ENCODE peak calls at places on chromosomes 7 and 10, in six cellular contexts. One of them, this sample, is unnamed.
A peak's percentile ranks its signal among the peaks of the same experiment; 100 is the strongest.

GRCh38 chr10:22461891-22462290 is 116.6 kb downstream of the SPAG6 start:
- DNase-seq in Caco-2: no peak
- DNase-seq in tibial nerve: no peak
- DNase-seq in neural progenitor cell: no peak
- DNase-seq in lower leg skin: no peak
- DNase-seq in BE2C: no peak
- DNase-seq in this sample: no peak

GRCh38 chr7:25347360-25347759 is 119.1 kb upstream of the NPVF start:
- DNase-seq in BE2C: no peak
- DNase-seq in neural progenitor cell: no peak
- DNase-seq in Caco-2: no peak
- DNase-seq in lower leg skin: no peak
- DNase-seq in tibial nerve: no peak
- DNase-seq in this sample: no peak

GRCh38 chr10:4196948-4197390 is 412.0 kb upstream of the KLF6 start:
- DNase-seq in neural progenitor cell: no peak
- DNase-seq in tibial nerve: no peak
- DNase-seq in lower leg skin: no peak
- DNase-seq in Caco-2: no peak
- DNase-seq in BE2C: no peak
- DNase-seq in this sample: no peak

GRCh38 chr10:116590590-116591444 is at the start of gene PNLIPRP1:
- DNase-seq in lower leg skin: no peak
- DNase-seq in tibial nerve: no peak
- DNase-seq in Caco-2: no peak
- DNase-seq in BE2C: no peak
- DNase-seq in neural progenitor cell: no peak
- DNase-seq in this sample: no peak

GRCh38 chr10:92180326-92180881 is 110.5 kb downstream of the CPEB3 start:
- DNase-seq in Caco-2: no peak
- DNase-seq in tibial nerve: no peak
- DNase-seq in BE2C: no peak
- DNase-seq in lower leg skin: no peak
- DNase-seq in neural progenitor cell: no peak
- DNase-seq in this sample: no peak

GRCh38 chr10:111137587-111137986 is 60.8 kb downstream of the ADRA2A start:
- DNase-seq in tibial nerve: no peak
- DNase-seq in Caco-2: no peak
- DNase-seq in neural progenitor cell: no peak
- DNase-seq in BE2C: no peak
- DNase-seq in lower leg skin: no peak
- DNase-seq in this sample: no peak

GRCh38 chr10:125621052-125621451 is 61.9 kb downstream of the TEX36 start:
- DNase-seq in BE2C: no peak
- DNase-seq in neural progenitor cell: no peak
- DNase-seq in lower leg skin: no peak
- DNase-seq in Caco-2: no peak
- DNase-seq in tibial nerve: no peak
- DNase-seq in this sample: no peak

GRCh38 chr7:158924956-158925355 is 68.6 kb downstream of the DYNC2I1 start:
- DNase-seq in tibial nerve: no peak
- DNase-seq in BE2C: no peak
- DNase-seq in lower leg skin: no peak
- DNase-seq in neural progenitor cell: no peak
- DNase-seq in Caco-2: no peak
- DNase-seq in this sample: no peak

GRCh38 chr7:138396251-138397070 is 63.6 kb upstream of the TRIM24 start:
- DNase-seq in tibial nerve: no peak
- DNase-seq in Caco-2: peak; percentile 95
- DNase-seq in lower leg skin: no peak
- DNase-seq in neural progenitor cell: peak; percentile 72
- DNase-seq in BE2C: no peak
- DNase-seq in this sample: no peak

GRCh38 chr10:132962623-132963429 is 20.5 kb upstream of the CFAP46 start:
- DNase-seq in lower leg skin: no peak
- DNase-seq in tibial nerve: no peak
- DNase-seq in Caco-2: no peak
- DNase-seq in neural progenitor cell: no peak
- DNase-seq in BE2C: no peak
- DNase-seq in this sample: no peak

GRCh38 chr7:332646-333398 is 42.9 kb downstream of the FOXL3 start:
- DNase-seq in neural progenitor cell: peak; percentile 88
- DNase-seq in Caco-2: peak; percentile 88
- DNase-seq in lower leg skin: peak; percentile 45
- DNase-seq in tibial nerve: peak; percentile 47
- DNase-seq in BE2C: peak; percentile 70
- DNase-seq in this sample: peak; percentile 51

GRCh38 chr7:123958186-123958703 is 33.2 kb downstream of the SPAM1 start:
- DNase-seq in Caco-2: no peak
- DNase-seq in tibial nerve: no peak
- DNase-seq in BE2C: no peak
- DNase-seq in neural progenitor cell: no peak
- DNase-seq in lower leg skin: no peak
- DNase-seq in this sample: no peak

GRCh38 chr10:30455816-30456215 is 21.8 kb downstream of the MAP3K8 start:
- DNase-seq in tibial nerve: no peak
- DNase-seq in Caco-2: no peak
- DNase-seq in lower leg skin: no peak
- DNase-seq in neural progenitor cell: no peak
- DNase-seq in BE2C: no peak
- DNase-seq in this sample: peak; percentile 62

GRCh38 chr7:121080913-121081326 is 92.4 kb downstream of the CPED1 start:
- DNase-seq in Caco-2: no peak
- DNase-seq in neural progenitor cell: no peak
- DNase-seq in tibial nerve: no peak
- DNase-seq in BE2C: no peak
- DNase-seq in lower leg skin: no peak
- DNase-seq in this sample: no peak

GRCh38 chr10:19412531-19412930 is 363.9 kb downstream of the MALRD1 start:
- DNase-seq in tibial nerve: no peak
- DNase-seq in Caco-2: no peak
- DNase-seq in neural progenitor cell: peak; percentile 59
- DNase-seq in BE2C: peak; percentile 9
- DNase-seq in lower leg skin: no peak
- DNase-seq in this sample: peak; percentile 8

GRCh38 chr7:20417260-20417659 is 86.6 kb downstream of the ITGB8 start:
- DNase-seq in Caco-2: no peak
- DNase-seq in lower leg skin: no peak
- DNase-seq in neural progenitor cell: no peak
- DNase-seq in BE2C: no peak
- DNase-seq in tibial nerve: no peak
- DNase-seq in this sample: no peak

GRCh38 chr10:78664929-78665525 is 403.7 kb upstream of the ZMIZ1 start:
- DNase-seq in Caco-2: no peak
- DNase-seq in lower leg skin: no peak
- DNase-seq in BE2C: no peak
- DNase-seq in neural progenitor cell: no peak
- DNase-seq in tibial nerve: no peak
- DNase-seq in this sample: peak; percentile 29

GRCh38 chr10:71748671-71749191 is 24.6 kb downstream of the VSIR start:
- DNase-seq in lower leg skin: peak; percentile 67
- DNase-seq in neural progenitor cell: no peak
- DNase-seq in Caco-2: no peak
- DNase-seq in BE2C: no peak
- DNase-seq in tibial nerve: peak; percentile 49
- DNase-seq in this sample: peak; percentile 99

GRCh38 chr7:108263364-108263951 is 133.3 kb upstream of the LAMB4 start:
- DNase-seq in tibial nerve: no peak
- DNase-seq in BE2C: peak; percentile 65
- DNase-seq in lower leg skin: no peak
- DNase-seq in Caco-2: no peak
- DNase-seq in neural progenitor cell: no peak
- DNase-seq in this sample: no peak

GRCh38 chr7:151086802-151087246 is 549 bp downstream of the AGAP3 start:
- DNase-seq in Caco-2: no peak
- DNase-seq in tibial nerve: no peak
- DNase-seq in BE2C: peak; percentile 52
- DNase-seq in neural progenitor cell: peak; percentile 77
- DNase-seq in lower leg skin: no peak
- DNase-seq in this sample: no peak

GRCh38 chr7:159144756-159145543 is at the start of gene VIPR2:
- DNase-seq in Caco-2: no peak
- DNase-seq in BE2C: no peak
- DNase-seq in lower leg skin: no peak
- DNase-seq in tibial nerve: no peak
- DNase-seq in neural progenitor cell: peak; percentile 57
- DNase-seq in this sample: no peak

GRCh38 chr7:16399916-16400895 is 21.1 kb downstream of the CRPPA start:
- DNase-seq in Caco-2: no peak
- DNase-seq in tibial nerve: no peak
- DNase-seq in BE2C: no peak
- DNase-seq in neural progenitor cell: no peak
- DNase-seq in lower leg skin: no peak
- DNase-seq in this sample: no peak

GRCh38 chr10:127063762-127064161 is 132.6 kb downstream of the INSYN2A start:
- DNase-seq in lower leg skin: no peak
- DNase-seq in BE2C: no peak
- DNase-seq in tibial nerve: no peak
- DNase-seq in Caco-2: no peak
- DNase-seq in neural progenitor cell: no peak
- DNase-seq in this sample: no peak

GRCh38 chr7:7014827-7015610 is 167.3 kb upstream of the C1GALT1 start:
- DNase-seq in Caco-2: no peak
- DNase-seq in neural progenitor cell: peak; percentile 9
- DNase-seq in tibial nerve: no peak
- DNase-seq in BE2C: no peak
- DNase-seq in lower leg skin: no peak
- DNase-seq in this sample: no peak

GRCh38 chr7:7018290-7018689 is 164.1 kb upstream of the C1GALT1 start:
- DNase-seq in lower leg skin: no peak
- DNase-seq in neural progenitor cell: no peak
- DNase-seq in Caco-2: no peak
- DNase-seq in tibial nerve: no peak
- DNase-seq in BE2C: no peak
- DNase-seq in this sample: no peak

DNA sequence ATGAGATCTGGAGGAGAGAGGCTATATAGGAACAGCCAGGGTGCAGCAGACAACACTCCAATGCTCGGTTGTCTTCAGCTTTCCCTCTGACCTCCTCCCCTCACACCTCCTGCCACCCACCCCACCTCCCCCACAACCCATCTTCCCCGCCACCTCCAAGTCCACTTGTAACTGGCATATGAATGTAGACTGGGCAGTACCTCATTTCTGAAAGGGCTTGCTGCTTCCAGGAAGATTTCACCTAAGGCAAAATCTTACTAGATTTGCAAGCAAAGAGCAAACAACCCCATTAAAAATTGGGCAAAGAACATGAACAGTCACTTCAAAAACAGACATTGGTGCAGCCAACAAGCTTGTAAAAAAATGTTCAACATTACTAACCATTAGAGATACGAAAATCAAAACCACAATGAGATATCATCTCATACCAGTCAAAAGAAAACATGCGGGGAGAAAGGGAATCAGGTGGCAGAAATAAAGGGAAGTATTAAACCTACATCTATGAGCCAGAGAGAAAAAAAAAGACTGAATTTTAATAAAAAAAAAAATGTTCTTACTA is 164.6 kb upstream of the C1GALT1 start:
- DNase-seq in neural progenitor cell: no peak
- DNase-seq in tibial nerve: no peak
- DNase-seq in BE2C: no peak
- DNase-seq in lower leg skin: no peak
- DNase-seq in Caco-2: no peak
- DNase-seq in this sample: no peak
- H3K4me3 ChIP-seq in neural progenitor cell: no peak overlapping the region
- H3K4me3 ChIP-seq in tibial nerve: no peak overlapping the region
- H3K4me3 ChIP-seq in BE2C: no peak overlapping the region
- H3K4me3 ChIP-seq in lower leg skin: no peak overlapping the region
- H3K4me3 ChIP-seq in Caco-2: no peak overlapping the region
- H3K4me3 ChIP-seq in this sample: no peak overlapping the region

DNA sequence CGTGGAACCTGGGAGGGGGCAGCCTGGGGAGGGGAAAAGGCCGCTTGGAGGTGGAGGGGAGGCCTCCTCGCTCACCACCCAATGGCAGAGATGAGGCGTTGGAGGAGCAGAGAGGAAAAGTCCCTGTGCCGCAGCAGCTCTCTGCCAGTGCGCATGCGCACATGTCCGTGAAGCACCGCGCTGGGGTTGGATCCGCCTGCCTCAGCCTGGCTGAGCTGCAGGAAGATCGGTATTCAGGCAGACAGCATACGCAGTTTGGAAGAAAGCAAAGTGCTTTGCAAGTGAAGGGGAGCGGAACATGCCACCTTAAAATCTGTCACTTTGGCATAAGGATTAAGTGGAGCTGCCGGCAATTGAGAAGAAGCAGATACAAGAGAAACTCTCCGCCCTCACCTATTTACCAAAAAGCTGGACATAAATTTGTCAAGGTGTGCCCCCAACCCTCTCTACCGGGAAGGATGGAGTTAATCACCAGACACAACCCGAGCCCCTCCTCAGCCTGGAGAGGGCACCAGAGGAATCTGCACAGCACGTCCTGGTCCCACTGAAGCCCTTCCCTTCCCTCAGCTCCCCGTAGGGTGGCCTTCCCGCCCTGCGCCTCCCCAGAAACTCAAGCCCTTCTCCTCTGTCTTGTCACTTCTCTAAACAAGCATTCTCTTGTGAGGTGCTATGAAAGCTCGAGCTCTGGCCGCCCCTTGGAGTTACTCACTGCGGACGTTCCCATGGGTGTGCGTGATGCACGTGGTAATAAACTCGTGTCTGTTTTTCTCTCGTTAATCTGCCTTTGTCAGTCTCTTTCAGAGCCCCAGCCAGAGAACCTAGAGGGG is 32.2 kb upstream of the TMEM72 start:
- DNase-seq in tibial nerve: peak; percentile 79
- DNase-seq in BE2C: peak; percentile 83
- DNase-seq in Caco-2: peak; percentile 88
- DNase-seq in lower leg skin: peak; percentile 75
- DNase-seq in neural progenitor cell: peak; percentile 95
- DNase-seq in this sample: peak; percentile 81
- H3K4me3 ChIP-seq in tibial nerve: peak overlapping the region; percentile 39
- H3K4me3 ChIP-seq in BE2C: peak overlapping the region; percentile 52
- H3K4me3 ChIP-seq in Caco-2: peak overlapping the region; percentile 20
- H3K4me3 ChIP-seq in lower leg skin: no peak overlapping the region
- H3K4me3 ChIP-seq in neural progenitor cell: peak overlapping the region; percentile 39
- H3K4me3 ChIP-seq in this sample: peak overlapping the region; percentile 48

GRCh38 chr7:37310322-37311080 is 138.2 kb downstream of the ELMO1 start:
- DNase-seq in lower leg skin: no peak
- DNase-seq in Caco-2: no peak
- DNase-seq in tibial nerve: no peak
- DNase-seq in BE2C: no peak
- DNase-seq in neural progenitor cell: no peak
- DNase-seq in this sample: peak; percentile 56

DNA sequence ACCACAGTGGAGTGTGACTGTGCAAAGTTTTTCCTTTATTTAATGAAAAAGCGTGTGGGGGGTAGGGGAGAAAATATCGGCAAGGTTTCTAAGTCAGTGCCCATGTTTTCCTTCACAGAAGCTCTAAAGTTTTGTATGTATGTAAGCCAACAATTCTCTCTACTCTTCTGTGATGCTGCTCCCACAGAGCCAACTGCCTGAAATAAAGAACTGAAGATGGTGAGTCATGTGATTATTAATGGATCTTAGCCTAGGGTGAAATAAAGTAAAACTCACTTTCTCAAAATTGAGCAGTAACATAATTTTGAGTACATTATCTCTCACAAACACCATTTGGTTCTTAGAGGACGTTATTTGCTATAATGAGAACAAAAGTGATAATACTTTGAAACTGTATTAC is 143.7 kb downstream of the ELMO1 start:
- DNase-seq in lower leg skin: no peak
- DNase-seq in Caco-2: no peak
- DNase-seq in BE2C: no peak
- DNase-seq in tibial nerve: no peak
- DNase-seq in neural progenitor cell: no peak
- DNase-seq in this sample: no peak
- H3K4me3 ChIP-seq in lower leg skin: no peak overlapping the region
- H3K4me3 ChIP-seq in Caco-2: no peak overlapping the region
- H3K4me3 ChIP-seq in BE2C: no peak overlapping the region
- H3K4me3 ChIP-seq in tibial nerve: no peak overlapping the region
- H3K4me3 ChIP-seq in neural progenitor cell: no peak overlapping the region
- H3K4me3 ChIP-seq in this sample: no peak overlapping the region

GRCh38 chr10:70494536-70494935 is 16.0 kb downstream of the PALD1 start:
- DNase-seq in tibial nerve: no peak
- DNase-seq in neural progenitor cell: no peak
- DNase-seq in BE2C: no peak
- DNase-seq in lower leg skin: no peak
- DNase-seq in Caco-2: no peak
- DNase-seq in this sample: peak; percentile 72
- H3K4me3 ChIP-seq in tibial nerve: no peak overlapping the region
- H3K4me3 ChIP-seq in neural progenitor cell: no peak overlapping the region
- H3K4me3 ChIP-seq in BE2C: no peak overlapping the region
- H3K4me3 ChIP-seq in lower leg skin: no peak overlapping the region
- H3K4me3 ChIP-seq in Caco-2: no peak overlapping the region
- H3K4me3 ChIP-seq in this sample: peak overlapping the region; percentile 1

This sample was measured in Jurkat, Clone E6-1.